ENCODE peak calls at places on chromosomes 2 and 18, in four cellular contexts. One of them, this sample, is unnamed.

GRCh38 chr2:164879901-164880535 is 38.4 kb upstream of the COBLL1 start:
- DNase-seq in GM12878: no peak
- DNase-seq in K562: no peak
- DNase-seq in HepG2: no peak
- DNase-seq in this sample: no peak

GRCh38 chr18:34977787-34978532 is 63.3 kb upstream of the MAPRE2 start:
- DNase-seq in GM12878: no peak
- DNase-seq in K562: peak; percentile 75
- DNase-seq in HepG2: no peak
- DNase-seq in this sample: peak; percentile 34

GRCh38 chr2:8753609-8754008 is 71.8 kb downstream of the ID2 start:
- DNase-seq in GM12878: peak; percentile 19
- DNase-seq in K562: no peak
- DNase-seq in HepG2: no peak
- DNase-seq in this sample: no peak

GRCh38 chr2:240165638-240166037 is 25.2 kb upstream of the OTOS start:
- DNase-seq in GM12878: no peak
- DNase-seq in K562: no peak
- DNase-seq in HepG2: no peak
- DNase-seq in this sample: no peak

GRCh38 chr2:47735046-47735445 is 47.9 kb upstream of the MSH6 start:
- DNase-seq in GM12878: no peak
- DNase-seq in K562: no peak
- DNase-seq in HepG2: no peak
- DNase-seq in this sample: no peak

GRCh38 chr2:197673142-197673541 is 2.2 kb downstream of the RFTN2 start:
- DNase-seq in GM12878: no peak
- DNase-seq in K562: no peak
- DNase-seq in HepG2: no peak
- DNase-seq in this sample: no peak

GRCh38 chr2:20465716-20466391 is 19.0 kb downstream of the RHOB start:
- DNase-seq in GM12878: no peak
- DNase-seq in K562: no peak
- DNase-seq in HepG2: no peak
- DNase-seq in this sample: no peak

GRCh38 chr2:184554736-184555135 is 43.6 kb upstream of the ZNF804A start:
- DNase-seq in GM12878: no peak
- DNase-seq in K562: no peak
- DNase-seq in HepG2: no peak
- DNase-seq in this sample: no peak

GRCh38 chr2:100842241-100842922 is 22.4 kb downstream of the NPAS2 start:
- DNase-seq in GM12878: no peak
- DNase-seq in K562: no peak
- DNase-seq in HepG2: no peak
- DNase-seq in this sample: no peak

GRCh38 chr2:47299555-47299954 is 103.4 kb upstream of the MSH2 start:
- DNase-seq in GM12878: no peak
- DNase-seq in K562: peak; percentile 64
- DNase-seq in HepG2: no peak
- DNase-seq in this sample: no peak

GRCh38 chr18:46832856-46833255 is 76.0 kb upstream of the ST8SIA5 start:
- DNase-seq in GM12878: no peak
- DNase-seq in K562: no peak
- DNase-seq in HepG2: no peak
- DNase-seq in this sample: no peak

GRCh38 chr2:193806088-193806774 is 1611.5 kb upstream of the TMEFF2 start:
- DNase-seq in GM12878: no peak
- DNase-seq in K562: no peak
- DNase-seq in HepG2: no peak
- DNase-seq in this sample: no peak

GRCh38 chr2:144514731-144515424 is 5.0 kb downstream of the ZEB2 start:
- DNase-seq in GM12878: no peak
- DNase-seq in K562: peak; percentile 23
- DNase-seq in HepG2: no peak
- DNase-seq in this sample: peak; percentile 47

GRCh38 chr2:67930156-67930555 is 132.6 kb downstream of the C1D start:
- DNase-seq in GM12878: no peak
- DNase-seq in K562: no peak
- DNase-seq in HepG2: no peak
- DNase-seq in this sample: no peak

GRCh38 chr18:48850891-48851302 is 99.9 kb downstream of the SMAD7 start:
- DNase-seq in GM12878: no peak
- DNase-seq in K562: no peak
- DNase-seq in HepG2: no peak
- DNase-seq in this sample: no peak

GRCh38 chr2:85525029-85525428 is 13.9 kb upstream of the MAT2A start:
- DNase-seq in GM12878: no peak
- DNase-seq in K562: no peak
- DNase-seq in HepG2: no peak
- DNase-seq in this sample: no peak

GRCh38 chr2:163417596-163418337 is 318.0 kb downstream of the FIGN start:
- DNase-seq in GM12878: no peak
- DNase-seq in K562: no peak
- DNase-seq in HepG2: no peak
- DNase-seq in this sample: no peak

GRCh38 chr2:120880381-120880780 is 144.7 kb downstream of the GLI2 start:
- DNase-seq in GM12878: no peak
- DNase-seq in K562: no peak
- DNase-seq in HepG2: no peak
- DNase-seq in this sample: no peak

GRCh38 chr2:158013791-158014190 is 87.9 kb upstream of the UPP2 start:
- DNase-seq in GM12878: no peak
- DNase-seq in K562: no peak
- DNase-seq in HepG2: no peak
- DNase-seq in this sample: no peak

GRCh38 chr18:79583426-79583825 is 96.2 kb upstream of the CTDP1 start:
- DNase-seq in GM12878: no peak
- DNase-seq in K562: no peak
- DNase-seq in HepG2: no peak
- DNase-seq in this sample: no peak

GRCh38 chr18:79583984-79584401 is 95.6 kb upstream of the CTDP1 start:
- DNase-seq in GM12878: no peak
- DNase-seq in K562: no peak
- DNase-seq in HepG2: no peak
- DNase-seq in this sample: no peak

GRCh38 chr18:79581911-79582310 is 97.7 kb upstream of the CTDP1 start:
- DNase-seq in GM12878: no peak
- DNase-seq in K562: no peak
- DNase-seq in HepG2: no peak
- DNase-seq in this sample: no peak

GRCh38 chr18:79581406-79581805 is 98.2 kb upstream of the CTDP1 start:
- DNase-seq in GM12878: no peak
- DNase-seq in K562: no peak
- DNase-seq in HepG2: no peak
- DNase-seq in this sample: no peak

DNA sequence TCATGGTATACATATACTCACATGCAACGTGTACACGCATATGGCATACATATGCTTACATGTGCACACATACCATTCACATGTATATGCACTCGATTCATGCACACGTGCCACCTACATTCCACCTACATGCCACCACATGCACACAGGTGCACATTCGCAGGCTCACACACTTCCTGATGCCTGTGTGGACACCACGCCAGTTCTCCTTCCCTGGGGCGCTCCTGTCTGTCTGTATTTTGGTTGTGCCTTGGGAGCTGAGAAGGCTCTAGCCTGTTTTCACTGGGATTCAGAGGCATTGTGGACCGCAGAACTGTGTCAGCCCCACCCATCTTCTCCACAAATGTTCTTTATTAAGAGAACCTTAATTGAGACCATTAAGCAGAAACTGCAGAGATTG is 96.6 kb upstream of the CTDP1 start:
- DNase-seq in GM12878: no peak
- DNase-seq in K562: no peak
- DNase-seq in HepG2: no peak
- DNase-seq in this sample: no peak
- H3K9ac ChIP-seq in GM12878: no peak overlapping the region
- H3K9ac ChIP-seq in K562: no peak overlapping the region
- H3K9ac ChIP-seq in HepG2: no peak overlapping the region
- H3K9ac ChIP-seq in this sample: no peak overlapping the region

GRCh38 chr2:172437419-172438063 is 10.2 kb downstream of the ITGA6 start:
- DNase-seq in GM12878: peak; percentile 16
- DNase-seq in K562: no peak
- DNase-seq in HepG2: no peak
- DNase-seq in this sample: no peak

GRCh38 chr2:172433169-172433568 is 5.8 kb downstream of the ITGA6 start:
- DNase-seq in GM12878: no peak
- DNase-seq in K562: no peak
- DNase-seq in HepG2: no peak
- DNase-seq in this sample: no peak

GRCh38 chr2:172434821-172435607 is 7.6 kb downstream of the ITGA6 start:
- DNase-seq in GM12878: no peak
- DNase-seq in K562: no peak
- DNase-seq in HepG2: no peak
- DNase-seq in this sample: no peak

GRCh38 chr2:172436889-172437288 is 9.5 kb downstream of the ITGA6 start:
- DNase-seq in GM12878: no peak
- DNase-seq in K562: no peak
- DNase-seq in HepG2: no peak
- DNase-seq in this sample: no peak

DNA sequence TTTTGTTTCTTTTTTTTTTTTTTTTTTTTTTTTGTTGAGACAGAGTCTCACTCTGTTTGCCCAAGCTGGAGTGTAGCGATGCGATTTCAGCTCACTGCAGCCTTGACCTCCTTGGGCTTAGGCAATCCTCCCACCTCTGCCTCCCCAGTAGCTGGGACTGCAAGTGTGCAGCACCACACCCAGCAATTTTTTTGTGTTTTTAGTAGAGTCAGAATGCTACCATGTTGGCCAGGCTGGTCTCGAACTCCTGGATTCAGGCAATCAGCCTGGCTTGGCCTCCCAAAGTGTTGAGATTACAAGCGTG is 8.2 kb downstream of the ITGA6 start:
- DNase-seq in GM12878: no peak
- DNase-seq in K562: no peak
- DNase-seq in HepG2: no peak
- DNase-seq in this sample: no peak
- H3K27ac ChIP-seq in GM12878: no peak overlapping the region
- H3K27ac ChIP-seq in K562: no peak overlapping the region
- H3K27ac ChIP-seq in HepG2: no peak overlapping the region
- H3K27ac ChIP-seq in this sample: no peak overlapping the region

DNA sequence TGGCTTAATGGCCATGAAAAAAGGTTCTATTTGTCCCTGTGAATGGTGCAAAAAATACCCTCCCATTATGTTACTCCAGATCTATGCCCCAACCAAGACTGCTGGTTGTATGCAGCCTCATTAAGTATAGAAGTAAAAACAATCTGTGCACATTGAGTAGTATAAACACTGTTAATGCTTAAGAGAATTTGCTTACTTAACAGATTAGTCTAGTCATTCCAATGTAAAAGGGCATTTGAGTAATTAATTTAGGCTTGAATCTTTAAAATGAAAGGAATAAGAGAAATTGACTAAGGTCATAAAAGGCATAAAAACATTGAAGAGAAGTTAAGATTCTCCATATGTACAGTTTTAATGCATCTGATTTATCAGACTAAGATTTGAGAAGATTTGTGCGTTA is 51.2 kb downstream of the FAM124B start:
- DNase-seq in GM12878: no peak
- DNase-seq in K562: no peak
- DNase-seq in HepG2: no peak
- DNase-seq in this sample: no peak
- TF ChIP-seq MYC in GM12878: no peak
- TF ChIP-seq MYC in K562: no peak
- TF ChIP-seq MYC in HepG2: no peak
- TF ChIP-seq MYC in this sample: no peak

GRCh38 chr2:36376992-36377738 is 21.6 kb downstream of the CRIM1 start:
- DNase-seq in GM12878: no peak
- DNase-seq in K562: no peak
- DNase-seq in HepG2: no peak
- DNase-seq in this sample: peak; percentile 71

GRCh38 chr2:36373149-36373880 is 17.7 kb downstream of the CRIM1 start:
- DNase-seq in GM12878: no peak
- DNase-seq in K562: no peak
- DNase-seq in HepG2: no peak
- DNase-seq in this sample: no peak

GRCh38 chr2:36379710-36380448 is 24.3 kb downstream of the CRIM1 start:
- DNase-seq in GM12878: no peak
- DNase-seq in K562: no peak
- DNase-seq in HepG2: no peak
- DNase-seq in this sample: no peak

GRCh38 chr2:36374586-36374985 is 19.0 kb downstream of the CRIM1 start:
- DNase-seq in GM12878: no peak
- DNase-seq in K562: no peak
- DNase-seq in HepG2: no peak
- DNase-seq in this sample: no peak

DNA sequence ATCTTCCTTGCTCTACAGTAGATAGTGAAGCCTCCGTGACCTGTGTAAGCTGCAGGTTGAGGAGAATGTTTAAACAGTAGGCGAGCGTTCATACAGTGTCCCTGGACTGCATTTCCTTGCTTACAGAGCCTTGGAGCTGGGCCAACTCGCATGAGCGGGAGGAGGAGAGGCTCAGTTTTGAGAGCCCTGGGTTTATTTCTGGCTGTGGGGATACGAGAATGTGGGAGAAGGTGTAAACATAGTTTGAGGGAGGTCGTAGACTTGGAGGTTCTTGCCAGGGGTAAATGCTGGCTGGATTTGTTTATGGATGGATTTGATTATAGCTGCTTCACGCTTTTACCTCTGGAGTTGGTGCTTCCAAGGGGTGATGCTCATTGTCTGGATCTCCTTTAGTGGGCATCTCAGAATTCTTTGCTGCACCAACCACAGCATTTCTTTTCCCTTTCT is 20.8 kb downstream of the CRIM1 start:
- DNase-seq in GM12878: no peak
- DNase-seq in K562: no peak
- DNase-seq in HepG2: peak; percentile 93
- DNase-seq in this sample: peak; percentile 65
- H3K9ac ChIP-seq in GM12878: no peak overlapping the region
- H3K9ac ChIP-seq in K562: no peak overlapping the region
- H3K9ac ChIP-seq in HepG2: peak overlapping the region; percentile 25
- H3K9ac ChIP-seq in this sample: no peak overlapping the region

DNA sequence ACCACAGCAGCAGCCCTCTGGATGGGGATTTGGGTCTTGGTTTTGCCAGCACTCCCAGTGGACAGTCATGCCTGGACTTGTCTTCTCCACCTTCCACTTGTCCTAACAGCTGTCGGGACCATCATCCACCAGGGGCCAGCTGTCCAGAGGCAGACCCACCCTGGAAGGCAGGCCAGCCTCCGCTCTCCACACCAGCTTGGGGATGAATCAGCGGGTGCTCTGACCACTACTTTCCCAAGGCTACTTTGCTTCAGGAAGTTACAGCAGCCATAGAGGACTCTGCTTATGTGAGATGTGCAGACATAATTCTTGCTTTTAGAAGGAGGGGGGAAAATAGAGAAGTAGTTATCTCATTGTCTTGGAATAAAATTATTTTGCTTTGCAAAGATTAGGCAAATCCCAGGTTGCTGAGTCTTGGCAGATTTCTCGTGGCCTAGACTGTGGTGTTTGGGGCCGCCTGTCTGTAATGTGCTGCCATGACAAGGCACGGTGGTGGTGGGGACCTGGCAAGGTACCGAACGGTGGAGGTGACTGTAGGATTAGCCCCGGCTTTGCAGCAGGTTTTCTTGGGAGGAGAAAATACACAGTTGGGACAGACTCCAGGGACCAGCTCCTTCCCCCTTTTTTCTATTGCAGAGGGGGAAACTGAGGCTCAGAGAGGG is 148.7 kb downstream of the AGAP1 start:
- DNase-seq in GM12878: no peak
- DNase-seq in K562: no peak
- DNase-seq in HepG2: no peak
- DNase-seq in this sample: no peak
- H3K27ac ChIP-seq in GM12878: no peak overlapping the region
- H3K27ac ChIP-seq in K562: no peak overlapping the region
- H3K27ac ChIP-seq in HepG2: no peak overlapping the region
- H3K27ac ChIP-seq in this sample: no peak overlapping the region

This sample was measured in endothelial cell of umbilical vein.